ENCODE peak calls at places on chromosomes 5 and 9, in six cellular contexts. Z is IMR-90; P is activated T-cell treated with anti-CD3 and anti-CD28 coated beads, Interleukin-2, amount 50 U/mL, for 4 hours; L is stimulated activated naive B cell treated with anti-CD40 and anti-IgM and Interleukin-4, amounts not matched to agents 10 μg/mL and 1 μg/mL and 100 μg/mL, for 72 hours; N is left lung; X is GM12878. O is an unnamed sample.

GRCh38 chr9:88748566-88749238 is 213.7 kb downstream of the NXNL2 start:
- ATAC-seq in Z (peak), P (no peak), L (no peak), N (peak), X (no peak), O (no peak)

GRCh38 chr9:1042466-1042865 is 7.7 kb upstream of the DMRT2 start:
- ATAC-seq in Z (no peak), P (peak), L (no peak), N (no peak), X (no peak), O (no peak)

GRCh38 chr9:113617550-113617949 is 154.0 kb downstream of the RGS3 start:
- ATAC-seq in Z (no peak), P (no peak), L (no peak), N (no peak), X (no peak), O (no peak)

GRCh38 chr5:180688326-180689070 is 39.1 kb upstream of the FLT4 start:
- ATAC-seq in Z (no peak), P (peak), L (no peak), N (no peak), X (no peak), O (peak)

GRCh38 chr9:105426657-105427056 is 21.2 kb upstream of the FSD1L start:
- ATAC-seq in Z (no peak), P (no peak), L (no peak), N (no peak), X (no peak), O (no peak)

GRCh38 chr5:107425541-107426031 is 245.2 kb downstream of the EFNA5 start:
- ATAC-seq in Z (peak), P (no peak), L (no peak), N (peak), X (no peak), O (no peak)

GRCh38 chr9:4086119-4087088 is 213.5 kb downstream of the GLIS3 start:
- ATAC-seq in Z (no peak), P (no peak), L (no peak), N (peak), X (no peak), O (no peak)

GRCh38 chr9:133770076-133770777 is 32.1 kb upstream of the SARDH start:
- ATAC-seq in Z (no peak), P (no peak), L (no peak), N (no peak), X (no peak), O (no peak)

GRCh38 chr5:151087475-151087874 is 6.6 kb upstream of the TNIP1 start:
- ATAC-seq in Z (no peak), P (no peak), L (no peak), N (no peak), X (peak), O (no peak)

GRCh38 chr5:43290726-43291125 is 22.5 kb downstream of the HMGCS1 start:
- ATAC-seq in Z (no peak), P (no peak), L (no peak), N (no peak), X (no peak), O (no peak)

GRCh38 chr5:61916621-61917620 is 389.1 kb upstream of the KIF2A start:
- ATAC-seq in Z (no peak), P (no peak), L (no peak), N (peak), X (no peak), O (no peak)

GRCh38 chr5:132363431-132364112 is 5.9 kb upstream of the SLC22A5 start:
- ATAC-seq in Z (peak), P (peak), L (no peak), N (peak), X (no peak), O (peak)

GRCh38 chr5:157387683-157388093 is 72.3 kb upstream of the NIPAL4 start:
- ATAC-seq in Z (peak), P (no peak), L (no peak), N (peak), X (no peak), O (no peak)

GRCh38 chr5:178577376-178577839 is 12.8 kb downstream of the COL23A1 start:
- ATAC-seq in Z (no peak), P (no peak), L (no peak), N (no peak), X (no peak), O (no peak)

GRCh38 chr9:123928471-123929176 is 1.3 kb downstream of the DENND1A start:
- ATAC-seq in Z (no peak), P (no peak), L (no peak), N (peak), X (peak), O (peak)

GRCh38 chr5:77590347-77590746 is 48.2 kb downstream of the OTP start:
- ATAC-seq in Z (no peak), P (no peak), L (peak), N (no peak), X (peak), O (no peak)

GRCh38 chr9:116087246-116087645 is 66.3 kb upstream of the PAPPA start:
- ATAC-seq in Z (peak), P (no peak), L (no peak), N (peak), X (no peak), O (no peak)

GRCh38 chr9:127473932-127474331 is 22.6 kb downstream of the LRSAM1 start:
- ATAC-seq in Z (no peak), P (no peak), L (no peak), N (no peak), X (no peak), O (no peak)

GRCh38 chr9:19516348-19516747 is 107.5 kb downstream of the ACER2 start:
- ATAC-seq in Z (no peak), P (peak), L (peak), N (no peak), X (peak), O (peak)

GRCh38 chr5:64690104-64690416 is 243 bp upstream of the SHISAL2B start:
- ATAC-seq in Z (no peak), P (no peak), L (no peak), N (no peak), X (no peak), O (no peak)

GRCh38 chr5:66515209-66515608 is 81.0 kb upstream of the MAST4 start:
- ATAC-seq in Z (no peak), P (no peak), L (peak), N (peak), X (no peak), O (no peak)

GRCh38 chr9:137006116-137007003 is 10.0 kb upstream of the CLIC3 start:
- ATAC-seq in Z (peak), P (peak), L (no peak), N (no peak), X (no peak), O (peak)

GRCh38 chr5:61000887-61001286 is 55.9 kb downstream of the NDUFAF2 start:
- ATAC-seq in Z (peak), P (no peak), L (no peak), N (no peak), X (no peak), O (no peak)

GRCh38 chr5:25713259-25713658 is 1068.5 kb upstream of the CDH10 start:
- ATAC-seq in Z (no peak), P (no peak), L (no peak), N (no peak), X (peak), O (no peak)

O was measured in activated T-helper 17 cell treated with anti-CD3 and anti-CD28 coated beads, Interleukin-2, amount 50 U/mL, for 72 hours.